ENCODE peak calls at places on chromosomes 12 and 14, in ten cellular contexts. P is aorta; Z is CD8-positive, alpha-beta T cell; T is adipocyte; X is Karpas-422; A is ovary; Y is A673; E is prostate gland; J is CD4-positive, CD25-positive, alpha-beta regulatory T cell; I is MM.1S. R is an unnamed sample. For H3K4me1, the result is how much of the 10 kb centered on the place peaks cover.

GRCh38 chr12:65986047-65986446 is 144.5 kb downstream of the LLPH start:
- DNase-seq in X (no peak), Y (no peak), T (no peak), I (no peak), J (no peak), A (no peak), Z (no peak), E (no peak), P (no peak), R (no peak)

GRCh38 chr14:92690171-92691011 is 58.0 kb downstream of the LGMN start:
- DNase-seq in P (peak), J (peak), X (peak), Z (no peak), Y (peak), T (peak), I (no peak), A (no peak), E (peak), R (peak)

GRCh38 chr12:107537464-107538119 is 148.0 kb upstream of the PWP1 start:
- DNase-seq in P (no peak), E (no peak), A (no peak), T (no peak), X (no peak), I (no peak), Y (no peak), Z (no peak), J (no peak), R (no peak)

GRCh38 chr12:52362118-52362726 is 5.1 kb downstream of the KRT85 start:
- DNase-seq in A (no peak), X (peak), Z (no peak), I (no peak), J (no peak), Y (no peak), E (no peak), T (no peak), P (no peak), R (peak)

GRCh38 chr12:45216983-45217485 is 1.1 kb downstream of the ANO6 start:
- DNase-seq in Y (no peak), P (no peak), T (peak), J (no peak), X (no peak), E (no peak), A (no peak), Z (no peak), I (no peak), R (no peak)

GRCh38 chr14:56491299-56492285 is 88.0 kb upstream of the TMEM260 start:
- DNase-seq in Y (peak), Z (peak), P (no peak), J (peak), I (peak), X (peak), E (peak), A (peak), T (peak), R (peak)

GRCh38 chr12:68011882-68012207 is 22.6 kb downstream of the IFNG-AS1 start:
- DNase-seq in X (no peak), Z (no peak), J (no peak), I (no peak), P (no peak), E (no peak), T (peak), A (no peak), Y (no peak), R (peak)

GRCh38 chr14:56125772-56126411 is 7.7 kb downstream of the PELI2 start:
- DNase-seq in A (no peak), X (no peak), J (no peak), T (no peak), P (no peak), Z (no peak), I (no peak), Y (no peak), E (no peak), R (no peak)

GRCh38 chr12:51726931-51727330 is 121.6 kb downstream of the FIGNL2 start:
- DNase-seq in A (no peak), Y (no peak), Z (no peak), I (no peak), E (no peak), X (no peak), T (peak), P (no peak), J (no peak), R (no peak)

GRCh38 chr12:77060883-77061240 is 4.5 kb downstream of the E2F7 start:
- DNase-seq in A (no peak), P (no peak), Y (no peak), T (no peak), Z (no peak), I (peak), X (no peak), J (no peak), E (no peak), R (no peak)

GRCh38 chr12:98754095-98754494 is 109.0 kb downstream of the APAF1 start:
- DNase-seq in T (peak), P (no peak), J (peak), I (no peak), E (no peak), Y (peak), X (no peak), Z (no peak), A (no peak), R (no peak)

GRCh38 chr12:29212682-29213397 is 63.8 kb downstream of the FAR2 start:
- DNase-seq in I (no peak), P (no peak), X (no peak), E (no peak), T (no peak), J (no peak), A (no peak), Y (no peak), Z (no peak), R (no peak)

GRCh38 chr14:51004801-51005526 is 60.7 kb upstream of the PYGL start:
- DNase-seq in X (no peak), E (no peak), T (peak), Z (no peak), Y (no peak), A (no peak), P (no peak), J (no peak), I (no peak), R (no peak)

GRCh38 chr14:104998801-104999200 is 13.2 kb downstream of the CLBA1 start:
- DNase-seq in J (no peak), A (no peak), X (no peak), E (no peak), I (no peak), Y (no peak), T (no peak), P (no peak), Z (no peak), R (no peak)

GRCh38 chr12:53193953-53194716 is 12.9 kb downstream of the ITGB7 start:
- DNase-seq in J (no peak), Z (no peak), P (no peak), I (no peak), Y (no peak), X (no peak), A (no peak), E (no peak), T (no peak), R (no peak)

GRCh38 chr12:117034691-117035090 is 64.5 kb downstream of the TESC start:
- DNase-seq in Y (no peak), P (no peak), Z (no peak), J (no peak), T (no peak), A (no peak), I (no peak), X (no peak), E (no peak), R (no peak)

GRCh38 chr12:124445121-124445718 is 122.2 kb downstream of the NCOR2 start:
- DNase-seq in Z (no peak), A (no peak), T (no peak), J (no peak), I (no peak), P (peak), Y (peak), E (no peak), X (no peak), R (no peak)

GRCh38 chr12:15446798-15447197 is 124.5 kb downstream of the PTPRO start:
- DNase-seq in A (no peak), Y (no peak), I (no peak), E (no peak), J (no peak), P (no peak), Z (no peak), T (no peak), X (no peak), R (no peak)

GRCh38 chr12:104605685-104606084 is 148.9 kb downstream of the CHST11 start:
- DNase-seq in P (peak), X (no peak), A (no peak), Y (no peak), E (no peak), T (peak), Z (no peak), I (no peak), J (peak), R (peak)

GRCh38 chr14:93173943-93174395 is 10.7 kb downstream of the MOAP1 start:
- DNase-seq in Z (no peak), P (no peak), I (no peak), J (no peak), T (no peak), Y (peak), E (no peak), A (no peak), X (peak), R (no peak)

GRCh38 chr12:51626115-51626514 is 35.1 kb downstream of the SCN8A start:
- DNase-seq in T (no peak), J (no peak), I (no peak), Z (no peak), E (no peak), X (no peak), A (no peak), P (no peak), Y (no peak), R (no peak)

GRCh38 chr12:49543221-49543913 is 4.5 kb downstream of the KCNH3 start:
- DNase-seq in I (no peak), E (no peak), T (no peak), Z (no peak), A (no peak), X (no peak), J (no peak), P (no peak), Y (no peak), R (no peak)

GRCh38 chr12:91250273-91250672 is 67.7 kb upstream of the DCN start:
- DNase-seq in P (no peak), J (no peak), E (no peak), T (peak), Y (no peak), X (peak), Z (no peak), I (no peak), A (no peak), R (no peak)

GRCh38 chr12:124768462-124769165 is 95.0 kb downstream of the SCARB1 start:
- DNase-seq in Z (no peak), E (no peak), X (no peak), J (no peak), I (no peak), Y (no peak), P (no peak), T (peak), A (no peak), R (no peak)

GRCh38 chr14:87049886-87050820 is 942.8 kb downstream of the GALC start:
- DNase-seq in Y (peak), T (peak), P (no peak), Z (no peak), I (peak), J (peak), E (no peak), A (no peak), X (peak), R (peak)

GRCh38 chr14:32050839-32051238 is 26.3 kb upstream of the ARHGAP5 start:
- DNase-seq in P (no peak), Z (no peak), Y (no peak), J (no peak), I (no peak), A (no peak), T (no peak), X (no peak), E (no peak), R (no peak)

GRCh38 chr12:95790025-95790911 is at the start of gene NTN4:
- DNase-seq in Z (peak), J (no peak), Y (peak), E (peak), X (no peak), I (peak), A (peak), P (peak), T (peak), R (peak)

GRCh38 chr14:28767239-28767850 is 758 bp downstream of the FOXG1 start:
- DNase-seq in I (no peak), J (no peak), P (no peak), E (no peak), T (no peak), Z (no peak), Y (no peak), A (no peak), X (no peak), R (no peak)

GRCh38 chr12:127306604-127307215 is 960.3 kb upstream of the TMEM132C start:
- DNase-seq in J (no peak), A (no peak), I (no peak), Y (no peak), E (no peak), T (peak), Z (no peak), P (no peak), X (no peak), R (no peak)

GRCh38 chr12:64088431-64089349 is 133.4 kb downstream of the KICS2 start:
- DNase-seq in I (peak), T (peak), Z (no peak), A (peak), P (peak), E (peak), Y (peak), X (no peak), J (no peak), R (peak)

GRCh38 chr12:93748672-93749403 is 71.7 kb downstream of the CRADD start:
- DNase-seq in X (no peak), Y (no peak), T (no peak), I (no peak), P (no peak), A (no peak), J (no peak), Z (no peak), E (no peak), R (no peak)

GRCh38 chr14:35879141-35879648 is 53.1 kb downstream of the BRMS1L start:
- DNase-seq in E (no peak), I (no peak), X (no peak), P (no peak), T (peak), Z (no peak), A (no peak), J (no peak), Y (peak), R (no peak)

GRCh38 chr14:37889087-37889486 is 293.7 kb downstream of the TTC6 start:
- DNase-seq in J (no peak), A (no peak), I (no peak), Y (peak), Z (no peak), E (no peak), X (no peak), T (no peak), P (no peak), R (no peak)

GRCh38 chr14:100762901-100763300 is 36.2 kb downstream of the DLK1 start:
- DNase-seq in T (no peak), A (no peak), Y (no peak), J (no peak), I (no peak), E (no peak), Z (no peak), X (no peak), P (no peak), R (no peak)

GRCh38 chr14:57378661-57379060 is 11.7 kb upstream of the NAA30 start:
- DNase-seq in P (no peak), X (no peak), J (no peak), I (no peak), Y (peak), E (no peak), T (peak), A (no peak), Z (no peak), R (no peak)

DNA sequence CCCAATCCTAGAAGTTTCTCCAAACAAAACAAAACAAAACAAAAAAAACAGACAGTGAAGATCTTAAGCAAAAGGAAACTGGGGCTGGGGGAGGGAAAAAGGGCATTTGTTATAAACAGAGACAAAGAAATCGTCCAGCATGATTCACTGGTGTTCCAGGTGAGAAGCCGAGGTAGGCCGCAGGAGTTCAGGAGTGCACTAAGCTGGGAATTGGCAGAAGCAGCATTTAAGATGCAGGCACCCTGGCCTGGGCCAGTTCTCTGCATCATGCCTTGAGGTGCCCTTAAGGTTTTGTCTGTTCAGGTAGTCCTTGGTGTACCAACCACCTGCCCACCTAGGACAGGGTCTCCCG is 11.2 kb downstream of the TBX3 start:
- DNase-seq in J (no peak), I (no peak), Y (no peak), X (no peak), A (no peak), E (no peak), T (no peak), Z (no peak), P (no peak), R (peak)
- H3K4me1 ChIP-seq in J (under half), I (under half), Y (under half), X (under half), A (under half), E (under half), T (under half), Z (under half), P (under half), R (half or more)

GRCh38 chr12:121279507-121279915 is 17.0 kb downstream of the CAMKK2 start:
- DNase-seq in I (no peak), X (no peak), Z (no peak), J (no peak), E (no peak), P (peak), Y (no peak), A (peak), T (no peak), R (no peak)
- H3K4me1 ChIP-seq in I (under half), X (under half), Z (under half), J (under half), E (under half), P (under half), Y (under half), A (under half), T (under half), R (under half)

GRCh38 chr12:97501422-97501821 is 38.8 kb downstream of the RMST start:
- DNase-seq in Y (no peak), E (no peak), Z (no peak), I (no peak), P (no peak), X (no peak), A (no peak), T (no peak), J (no peak), R (no peak)

GRCh38 chr12:97500537-97500936 is 37.9 kb downstream of the RMST start:
- DNase-seq in E (no peak), I (no peak), P (no peak), J (no peak), T (no peak), A (no peak), X (no peak), Y (no peak), Z (no peak), R (no peak)

GRCh38 chr12:97503073-97503472 is 40.5 kb downstream of the RMST start:
- DNase-seq in T (no peak), I (no peak), J (no peak), A (no peak), P (no peak), X (no peak), E (no peak), Z (no peak), Y (no peak), R (no peak)

DNA sequence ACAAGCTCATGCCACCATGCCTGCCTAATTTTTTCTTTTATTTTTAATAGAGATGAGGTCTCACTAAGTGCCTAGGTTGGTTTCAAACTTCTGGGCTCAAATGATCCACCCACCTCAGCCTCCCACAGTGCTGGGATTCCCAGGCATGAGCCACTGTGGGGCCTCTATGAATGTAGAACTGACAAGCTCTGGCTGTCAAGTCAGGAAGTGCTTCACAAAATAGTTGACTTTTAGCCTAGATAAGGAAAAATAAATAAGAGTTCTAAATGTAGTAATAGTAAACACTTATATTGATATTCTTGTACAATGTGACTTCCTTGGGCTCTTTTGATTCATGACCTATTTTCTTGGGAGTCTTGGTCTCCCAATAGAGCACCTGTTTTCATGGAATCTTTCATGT is 40.0 kb downstream of the RMST start:
- DNase-seq in A (no peak), I (no peak), E (no peak), Y (no peak), J (no peak), P (no peak), X (no peak), Z (no peak), T (no peak), R (no peak)
- H3K4me1 ChIP-seq in A (under half), I (under half), E (under half), Y (under half), J (under half), P (under half), X (under half), Z (under half), T (under half), R (under half)

GRCh38 chr12:3257411-3257810 is 180.2 kb downstream of the TSPAN9 start:
- DNase-seq in Z (no peak), J (no peak), E (no peak), Y (peak), P (no peak), A (no peak), T (no peak), I (no peak), X (no peak), R (no peak)

GRCh38 chr12:3253682-3254275 is 176.6 kb downstream of the TSPAN9 start:
- DNase-seq in T (no peak), Z (no peak), A (no peak), Y (no peak), X (no peak), J (no peak), E (no peak), P (no peak), I (no peak), R (no peak)

GRCh38 chr12:3255071-3255470 is 177.9 kb downstream of the TSPAN9 start:
- DNase-seq in Y (no peak), J (no peak), I (no peak), E (no peak), A (no peak), Z (no peak), T (no peak), X (no peak), P (no peak), R (no peak)

GRCh38 chr12:3252416-3252815 is 175.2 kb downstream of the TSPAN9 start:
- DNase-seq in Z (no peak), X (no peak), Y (no peak), P (peak), T (no peak), I (no peak), A (peak), E (peak), J (no peak), R (no peak)

DNA sequence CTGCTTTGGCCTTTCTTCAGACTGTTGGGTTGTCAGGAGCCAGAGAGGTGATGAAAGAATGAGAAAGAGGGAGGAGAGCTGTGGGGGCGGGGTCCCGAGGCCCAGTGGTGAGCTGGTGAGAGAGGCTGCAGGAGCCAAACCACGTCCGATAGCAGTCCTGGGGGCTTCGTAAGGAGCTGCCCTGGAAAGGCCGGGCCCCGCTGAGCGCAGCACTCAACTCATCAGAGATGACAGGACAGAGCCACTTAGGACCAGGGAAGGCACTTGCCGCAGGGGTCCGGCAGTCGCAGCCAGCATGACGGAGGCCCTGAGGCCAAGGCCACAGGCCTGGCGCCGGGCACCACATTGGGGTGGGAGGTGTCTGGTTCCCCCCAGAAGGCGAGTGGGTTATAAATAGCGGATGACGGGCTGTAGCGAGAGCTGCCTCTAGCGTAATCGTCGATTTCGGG is 178.9 kb downstream of the TSPAN9 start:
- DNase-seq in P (no peak), X (no peak), A (no peak), E (no peak), Z (no peak), J (no peak), Y (no peak), I (no peak), T (no peak), R (no peak)
- H3K4me1 ChIP-seq in P (under half), X (under half), A (under half), E (under half), Z (under half), J (under half), Y (under half), I (under half), T (under half), R (under half)

GRCh38 chr12:132436791-132437251 is 53.1 kb upstream of the FBRSL1 start:
- DNase-seq in E (no peak), I (no peak), Z (no peak), A (no peak), X (no peak), J (no peak), Y (no peak), T (no peak), P (no peak), R (no peak)
- H3K4me1 ChIP-seq in E (under half), I (under half), Z (half or more), A (under half), X (under half), J (under half), Y (under half), T (under half), P (under half), R (under half)

GRCh38 chr14:68735836-68736235 is 57.0 kb downstream of the ZFP36L1 start:
- DNase-seq in E (no peak), T (no peak), X (no peak), J (no peak), Z (no peak), I (no peak), P (no peak), A (no peak), Y (no peak), R (no peak)
- H3K4me1 ChIP-seq in E (under half), T (under half), X (under half), J (under half), Z (under half), I (under half), P (under half), A (under half), Y (under half), R (under half)

DNA sequence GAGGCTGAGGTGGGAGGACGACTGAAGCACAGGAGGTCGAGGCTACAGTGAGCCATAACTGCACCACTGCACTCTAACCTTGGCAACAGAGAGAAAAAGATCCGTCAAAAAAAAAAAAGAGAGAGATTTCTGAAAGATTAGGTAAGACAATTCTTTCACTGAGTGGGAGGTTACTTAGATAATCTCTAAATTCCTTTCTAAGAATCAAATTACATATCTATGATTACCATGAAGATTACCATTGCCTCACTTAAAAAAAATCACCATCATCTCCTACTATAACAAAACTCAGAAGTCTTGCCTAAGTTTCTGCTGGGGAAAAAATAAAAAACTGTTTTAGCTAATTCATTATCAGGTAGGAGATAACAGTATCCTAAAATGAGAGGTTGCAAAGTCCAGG is 366.7 kb downstream of the DUSP6 start:
- DNase-seq in Y (peak), E (no peak), Z (no peak), A (no peak), T (peak), I (no peak), J (no peak), X (no peak), P (no peak), R (no peak)
- H3K4me1 ChIP-seq in Y (under half), E (under half), Z (under half), A (under half), T (under half), I (under half), J (under half), X (under half), P (under half), R (under half)